ENCODE peak calls at places on chromosomes 1 and 21, in seven cellular contexts. Y is tibial nerve; V is right lobe of liver; L is adipocyte; T is adrenal gland; Z is lung; Q is CD8-positive, alpha-beta memory T cell. B is an unnamed sample. For H3K4me1 and H3K9me3, the result is how much of the 10 kb centered on the place peaks cover.

GRCh38 chr1:109181807-109182163 is 31.9 kb upstream of the SARS1 start:
- DNase-seq in Y (no peak), V (no peak), L (no peak), T (no peak), Z (no peak), Q (no peak), B (no peak)

GRCh38 chr1:237058470-237058869 is 16.5 kb downstream of the RYR2 start:
- DNase-seq in Y (no peak), V (no peak), L (no peak), T (no peak), Z (no peak), Q (no peak), B (no peak)

GRCh38 chr1:47842228-47842627 is 155.0 kb downstream of the TRABD2B start:
- DNase-seq in Y (no peak), V (no peak), L (no peak), T (no peak), Z (no peak), Q (no peak), B (no peak)

GRCh38 chr1:186292875-186293274 is 82.2 kb downstream of the TPR start:
- DNase-seq in Y (no peak), V (no peak), L (no peak), T (no peak), Z (no peak), Q (no peak), B (no peak)

GRCh38 chr1:148161252-148161901 is 9.3 kb upstream of the NBPF11 start:
- DNase-seq in Y (no peak), V (peak), L (no peak), T (no peak), Z (no peak), Q (no peak), B (no peak)

GRCh38 chr1:64664287-64664686 is 80.6 kb upstream of the RAVER2 start:
- DNase-seq in Y (no peak), V (no peak), L (no peak), T (no peak), Z (no peak), Q (no peak), B (no peak)

GRCh38 chr1:3074800-3075199 is 5.8 kb downstream of the PRDM16 start:
- DNase-seq in Y (no peak), V (no peak), L (no peak), T (no peak), Z (peak), Q (no peak), B (no peak)

GRCh38 chr1:45545553-45546310 is 4.9 kb upstream of the AKR1A1 start:
- DNase-seq in Y (no peak), V (no peak), L (no peak), T (no peak), Z (no peak), Q (no peak), B (no peak)

GRCh38 chr1:77513839-77514763 is 168.4 kb downstream of the ZZZ3 start:
- DNase-seq in Y (no peak), V (no peak), L (peak), T (no peak), Z (no peak), Q (no peak), B (no peak)

GRCh38 chr1:79193211-79194079 is 186.9 kb upstream of the ADGRL4 start:
- DNase-seq in Y (no peak), V (no peak), L (peak), T (peak), Z (no peak), Q (no peak), B (no peak)

GRCh38 chr1:216926681-216927080 is 203.5 kb upstream of the ESRRG start:
- DNase-seq in Y (no peak), V (no peak), L (peak), T (no peak), Z (no peak), Q (no peak), B (no peak)

GRCh38 chr21:29293495-29293894 is 5.2 kb upstream of the BACH1 start:
- DNase-seq in Y (no peak), V (no peak), L (no peak), T (no peak), Z (no peak), Q (no peak), B (no peak)

GRCh38 chr1:218930879-218931278 is 242.8 kb upstream of the LYPLAL1 start:
- DNase-seq in Y (peak), V (no peak), L (no peak), T (no peak), Z (no peak), Q (no peak), B (no peak)

GRCh38 chr1:162357681-162358266 is 18.9 kb downstream of the SPATA46 start:
- DNase-seq in Y (no peak), V (no peak), L (peak), T (no peak), Z (no peak), Q (no peak), B (no peak)

GRCh38 chr1:158212315-158212714 is 31.6 kb downstream of the CD1D start:
- DNase-seq in Y (no peak), V (no peak), L (no peak), T (no peak), Z (no peak), Q (no peak), B (no peak)

GRCh38 chr1:220696226-220696862 is 6.2 kb downstream of the C1orf115 start:
- DNase-seq in Y (no peak), V (no peak), L (no peak), T (no peak), Z (peak), Q (no peak), B (no peak)

GRCh38 chr1:27455166-27455811 is 34.7 kb downstream of the WASF2 start:
- DNase-seq in Y (no peak), V (no peak), L (no peak), T (no peak), Z (no peak), Q (no peak), B (no peak)

GRCh38 chr1:27487927-27488522 is 1.9 kb downstream of the WASF2 start:
- DNase-seq in Y (no peak), V (no peak), L (peak), T (no peak), Z (no peak), Q (no peak), B (no peak)

GRCh38 chr1:198007687-198008627 is 90.8 kb downstream of the LHX9 start:
- DNase-seq in Y (no peak), V (no peak), L (peak), T (no peak), Z (no peak), Q (no peak), B (no peak)

GRCh38 chr1:233066087-233066486 is 115.7 kb downstream of the NTPCR start:
- DNase-seq in Y (no peak), V (no peak), L (no peak), T (no peak), Z (no peak), Q (no peak), B (no peak)

GRCh38 chr1:3294450-3294849 is 160.0 kb upstream of the ARHGEF16 start:
- DNase-seq in Y (no peak), V (no peak), L (no peak), T (no peak), Z (no peak), Q (no peak), B (no peak)

GRCh38 chr1:119884700-119885099 is 11.6 kb downstream of the ADAM30 start:
- DNase-seq in Y (no peak), V (no peak), L (peak), T (no peak), Z (no peak), Q (no peak), B (no peak)

GRCh38 chr1:245440933-245441332 is 286.1 kb downstream of the KIF26B start:
- DNase-seq in Y (no peak), V (no peak), L (no peak), T (no peak), Z (no peak), Q (no peak), B (no peak)

GRCh38 chr1:198270421-198270820 is 113.6 kb downstream of the NEK7 start:
- DNase-seq in Y (no peak), V (no peak), L (no peak), T (no peak), Z (no peak), Q (no peak), B (no peak)

GRCh38 chr1:111290640-111291039 is at the start of gene CHIA:
- DNase-seq in Y (no peak), V (no peak), L (no peak), T (peak), Z (peak), Q (no peak), B (no peak)

GRCh38 chr1:147168626-147169058 is 3.6 kb downstream of the PRKAB2 start:
- DNase-seq in Y (peak), V (peak), L (peak), T (peak), Z (no peak), Q (no peak), B (peak)

GRCh38 chr21:8994640-8995511 is 1526.5 kb upstream of the TPTE start:
- DNase-seq in Y (no peak), V (no peak), L (no peak), T (no peak), Z (no peak), Q (no peak), B (no peak)

GRCh38 chr1:156419863-156420208 is 50.8 kb downstream of the RHBG start:
- DNase-seq in Y (no peak), V (no peak), L (no peak), T (no peak), Z (no peak), Q (peak), B (no peak)

GRCh38 chr1:234885601-234886000 is 243.0 kb downstream of the TOMM20 start:
- DNase-seq in Y (no peak), V (no peak), L (no peak), T (no peak), Z (no peak), Q (no peak), B (peak)

GRCh38 chr21:35528109-35529042 is 479.3 kb upstream of the RUNX1 start:
- DNase-seq in Y (peak), V (peak), L (peak), T (peak), Z (no peak), Q (peak), B (peak)

GRCh38 chr1:40318970-40319621 is 2.0 kb upstream of the COL9A2 start:
- DNase-seq in Y (no peak), V (no peak), L (no peak), T (no peak), Z (no peak), Q (no peak), B (no peak)

GRCh38 chr1:147699686-147700041 is 29.3 kb upstream of the ACP6 start:
- DNase-seq in Y (no peak), V (no peak), L (no peak), T (no peak), Z (no peak), Q (no peak), B (no peak)

GRCh38 chr1:160625725-160626498 is 20.9 kb downstream of the SLAMF1 start:
- DNase-seq in Y (peak), V (no peak), L (no peak), T (no peak), Z (no peak), Q (no peak), B (no peak)

DNA sequence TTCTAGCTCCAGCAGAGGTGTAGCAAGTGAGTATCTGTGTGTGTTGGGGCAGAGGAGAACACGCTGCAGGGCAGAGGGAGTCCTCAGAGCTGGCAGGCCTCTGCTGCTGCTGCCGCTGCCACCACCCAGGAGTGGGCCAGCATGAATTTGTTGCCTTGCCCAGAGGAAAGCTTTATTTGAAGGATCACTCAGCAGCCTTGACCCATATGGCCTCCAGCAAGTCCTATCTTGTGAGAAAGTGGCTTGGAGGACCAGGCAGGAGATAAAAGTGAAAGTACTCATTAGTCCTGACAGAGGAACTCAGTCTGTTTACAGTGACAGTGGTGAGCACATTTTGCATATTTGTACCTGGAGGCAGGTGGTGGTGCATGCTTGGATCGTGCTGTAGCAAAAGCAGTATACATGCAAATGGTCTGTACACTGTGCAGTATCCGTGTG is 3.1 kb downstream of the TRAF5 start:
- DNase-seq in Y (no peak), V (no peak), L (no peak), T (peak), Z (no peak), Q (no peak), B (no peak)
- H3K4me1 ChIP-seq in Y (under half), V (under half), L (under half), T (under half), Z (under half), Q (half or more), B (under half)

GRCh38 chr21:40013001-40013735 is 145.9 kb downstream of the PCP4 start:
- DNase-seq in Y (no peak), V (no peak), L (no peak), T (no peak), Z (no peak), Q (no peak), B (no peak)
- H3K9me3 ChIP-seq in Y (under half), V (under half), L (under half), T (under half), Z (under half), Q (under half), B (under half)

GRCh38 chr1:67350783-67351182 is 43.1 kb downstream of the IL12RB2 start:
- DNase-seq in Y (no peak), V (no peak), L (no peak), T (peak), Z (no peak), Q (no peak), B (no peak)
- H3K4me1 ChIP-seq in Y (under half), V (under half), L (under half), T (under half), Z (under half), Q (under half), B (under half)

GRCh38 chr1:113479713-113480676 is 89.7 kb downstream of the MAGI3 start:
- DNase-seq in Y (no peak), V (peak), L (no peak), T (no peak), Z (no peak), Q (no peak), B (no peak)
- H3K9me3 ChIP-seq in Y (under half), V (under half), L (under half), T (under half), Z (under half), Q (under half), B (under half)

GRCh38 chr1:21935393-21935804 is 1.7 kb downstream of the HSPG2 start:
- DNase-seq in Y (no peak), V (no peak), L (peak), T (no peak), Z (no peak), Q (no peak), B (no peak)
- H3K4me1 ChIP-seq in Y (half or more), V (under half), L (half or more), T (half or more), Z (under half), Q (under half), B (under half)

DNA sequence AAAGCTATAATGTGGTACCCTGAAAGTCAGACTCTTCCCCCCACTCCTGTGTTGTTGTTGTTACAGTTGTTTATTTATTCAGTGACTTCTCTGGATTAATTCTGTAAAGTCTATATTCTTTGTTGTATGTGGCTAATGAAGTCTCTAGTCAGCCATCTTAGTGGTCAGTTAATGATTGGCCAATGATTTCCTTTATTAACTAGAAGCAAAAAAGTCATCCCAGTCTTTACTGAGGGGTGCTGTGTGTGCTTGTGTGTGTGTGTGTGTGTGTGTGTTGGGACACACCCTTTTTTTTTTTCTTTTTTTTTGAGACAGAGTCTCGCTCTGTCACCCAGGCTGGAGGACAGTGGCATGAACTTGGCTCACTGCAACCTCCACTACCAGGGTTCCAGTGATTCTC is 37.3 kb upstream of the HYI start:
- DNase-seq in Y (no peak), V (no peak), L (no peak), T (no peak), Z (no peak), Q (no peak), B (no peak)
- H3K9me3 ChIP-seq in Y (under half), V (under half), L (under half), T (under half), Z (under half), Q (under half), B (under half)

B was measured in ovary.